ENCODE peak calls at places on chromosome 9, in six cellular contexts. A is activated CD8-positive, alpha-beta memory T cell treated with anti-CD3 and anti-CD28 coated beads, Interleukin-2, amount 50 U/mL, for 48 hours; H is H4; N is NCI-H510A treated with DMSO at 0.1 percent for 48 hours; V is effector memory CD4-positive, alpha-beta T cell; E is activated CD8-positive, alpha-beta T cell treated with anti-CD3 and anti-CD28 coated beads, Interleukin-2, amount 10 ng/mL, durations not matched to agents 7 days and 5 days. P is an unnamed sample.
A peak's percentile ranks its signal among the peaks of the same experiment; 100 is the strongest.

GRCh38 chr9:14924821-14925220 is 14.6 kb upstream of the FREM1 start:
- DNase-seq in E (no peak), N (no peak), A (no peak), H (peak; percentile 48), V (no peak), P (no peak)

GRCh38 chr9:135587658-135588057 is 26.1 kb downstream of the PAEP start:
- DNase-seq in N (no peak), A (no peak), E (no peak), V (no peak), H (no peak), P (no peak)

GRCh38 chr9:34508951-34509350 is 13.8 kb downstream of the ENHO start:
- DNase-seq in A (peak; percentile 29), N (no peak), E (no peak), H (no peak), V (no peak), P (no peak)

GRCh38 chr9:84383178-84383577 is 42.6 kb upstream of the SLC28A3 start:
- DNase-seq in E (no peak), V (no peak), H (no peak), N (no peak), A (no peak), P (no peak)

GRCh38 chr9:132234501-132235045 is 72.7 kb downstream of the NTNG2 start:
- DNase-seq in H (no peak), N (no peak), V (no peak), A (no peak), E (no peak), P (no peak)

GRCh38 chr9:120151149-120151548 is 428.8 kb downstream of the CDK5RAP2 start:
- DNase-seq in E (no peak), N (no peak), V (no peak), A (no peak), H (no peak), P (no peak)

GRCh38 chr9:87515086-87515485 is 17.4 kb downstream of the DAPK1 start:
- DNase-seq in H (no peak), A (no peak), N (no peak), E (no peak), V (no peak), P (no peak)

GRCh38 chr9:9216934-9217333 is 1395.9 kb downstream of the PTPRD start:
- DNase-seq in V (no peak), N (no peak), E (no peak), A (no peak), H (no peak), P (no peak)

GRCh38 chr9:71145179-71145578 is 23.8 kb upstream of the TRPM3 start:
- DNase-seq in H (no peak), E (no peak), V (no peak), N (no peak), A (no peak), P (no peak)

GRCh38 chr9:2657427-2657826 is 35.8 kb downstream of the VLDLR start:
- DNase-seq in E (peak; percentile 33), A (peak; percentile 57), V (no peak), H (no peak), N (no peak), P (no peak)

GRCh38 chr9:76490249-76490990 is 31.4 kb downstream of the GCNT1 start:
- DNase-seq in H (no peak), N (no peak), E (no peak), V (no peak), A (no peak), P (no peak)

GRCh38 chr9:77433675-77434445 is 214.3 kb downstream of the GNA14 start:
- DNase-seq in E (peak; percentile 67), H (peak; percentile 62), N (peak; percentile 55), A (peak; percentile 68), V (no peak), P (peak; percentile 4)

GRCh38 chr9:27126682-27127081 is 17.7 kb downstream of the TEK start:
- DNase-seq in V (no peak), H (no peak), A (no peak), E (no peak), N (no peak), P (no peak)

P was measured in effector CD8-positive, alpha-beta T cell.